ENCODE peak calls at places on chromosomes 4 and X, in ten cellular contexts. E is HepG2, F is colonic mucosa, B is foreskin fibroblast, G is WTC11, C is Peyer's patch, K is ovary, P is thoracic aorta, Z is endothelial cell, L is astrocyte of the spinal cord. W is an unnamed sample.

GRCh38 chr4:12379191-12379590 is 950.5 kb upstream of the HS3ST1 start:
- DNase-seq in E (no peak), F (no peak), B (no peak), G (no peak), C (no peak), K (no peak), P (no peak), Z (no peak), L (no peak), W (no peak)

GRCh38 chr4:61210186-61210939 is 10.2 kb downstream of the ADGRL3 start:
- DNase-seq in E (no peak), F (no peak), B (no peak), G (peak; percentile 30), C (no peak), K (no peak), P (no peak), Z (no peak), L (no peak), W (no peak)

GRCh38 chr4:53688186-53688790 is 97.0 kb upstream of the LNX1 start:
- DNase-seq in E (no peak), F (no peak), B (peak; percentile 98), G (no peak), C (no peak), K (no peak), P (no peak), Z (no peak), L (peak; percentile 99), W (no peak)

GRCh38 chrX:38929966-38930421 is 128.7 kb downstream of the MID1IP1 start:
- DNase-seq in E (no peak), F (no peak), B (peak; percentile 86), G (no peak), C (no peak), K (no peak), P (peak; percentile 6), Z (no peak), L (peak; percentile 53), W (no peak)

GRCh38 chrX:11724122-11725017 is 33.7 kb upstream of the MSL3 start:
- DNase-seq in E (peak; percentile 0), F (no peak), B (peak; percentile 19), G (no peak), C (no peak), K (no peak), P (no peak), Z (peak; percentile 6), L (peak; percentile 34), W (no peak)

GRCh38 chrX:30590368-30590767 is 12.8 kb upstream of the TASL start:
- DNase-seq in E (no peak), F (no peak), B (no peak), G (no peak), C (no peak), K (no peak), P (no peak), Z (no peak), L (no peak), W (no peak)

GRCh38 chr4:116150152-116150551 is 935.2 kb downstream of the TRAM1L1 start:
- DNase-seq in E (no peak), F (no peak), B (no peak), G (no peak), C (no peak), K (no peak), P (no peak), Z (no peak), L (no peak), W (no peak)

GRCh38 chr4:101334963-101335572 is 12.3 kb downstream of the PPP3CA start:
- DNase-seq in E (no peak), F (no peak), B (no peak), G (no peak), C (no peak), K (no peak), P (no peak), Z (no peak), L (no peak), W (no peak)

GRCh38 chr4:71259305-71259704 is 79.5 kb upstream of the SLC4A4 start:
- DNase-seq in E (no peak), F (no peak), B (no peak), G (no peak), C (no peak), K (no peak), P (no peak), Z (no peak), L (no peak), W (no peak)

GRCh38 chr4:146330392-146330791 is 116.1 kb downstream of the REELD1 start:
- DNase-seq in E (no peak), F (no peak), B (no peak), G (no peak), C (no peak), K (no peak), P (no peak), Z (no peak), L (no peak), W (no peak)

GRCh38 chrX:101287402-101287801 is 3.7 kb downstream of the TAF7L start:
- DNase-seq in E (peak; percentile 11), F (peak; percentile 31), B (peak; percentile 26), G (no peak), C (no peak), K (no peak), P (no peak), Z (peak; percentile 35), L (peak; percentile 60), W (no peak)

GRCh38 chr4:109398928-109399327 is 34.7 kb upstream of the SEC24B start:
- DNase-seq in E (no peak), F (no peak), B (no peak), G (no peak), C (no peak), K (no peak), P (no peak), Z (no peak), L (no peak), W (no peak)

GRCh38 chr4:156672924-156673323 is 298.7 kb downstream of the PDGFC start:
- DNase-seq in E (no peak), F (no peak), B (peak; percentile 52), G (no peak), C (no peak), K (no peak), P (no peak), Z (no peak), L (peak; percentile 22), W (no peak)

GRCh38 chr4:156677656-156678055 is 293.9 kb downstream of the PDGFC start:
- DNase-seq in E (no peak), F (no peak), B (no peak), G (no peak), C (no peak), K (no peak), P (no peak), Z (no peak), L (no peak), W (no peak)

GRCh38 chr4:156673483-156673882 is 298.1 kb downstream of the PDGFC start:
- DNase-seq in E (no peak), F (no peak), B (peak; percentile 50), G (no peak), C (no peak), K (no peak), P (no peak), Z (no peak), L (peak; percentile 15), W (no peak)

GRCh38 chr4:156676116-156676851 is 295.3 kb downstream of the PDGFC start:
- DNase-seq in E (no peak), F (no peak), B (no peak), G (no peak), C (no peak), K (no peak), P (no peak), Z (no peak), L (no peak), W (no peak)

DNA sequence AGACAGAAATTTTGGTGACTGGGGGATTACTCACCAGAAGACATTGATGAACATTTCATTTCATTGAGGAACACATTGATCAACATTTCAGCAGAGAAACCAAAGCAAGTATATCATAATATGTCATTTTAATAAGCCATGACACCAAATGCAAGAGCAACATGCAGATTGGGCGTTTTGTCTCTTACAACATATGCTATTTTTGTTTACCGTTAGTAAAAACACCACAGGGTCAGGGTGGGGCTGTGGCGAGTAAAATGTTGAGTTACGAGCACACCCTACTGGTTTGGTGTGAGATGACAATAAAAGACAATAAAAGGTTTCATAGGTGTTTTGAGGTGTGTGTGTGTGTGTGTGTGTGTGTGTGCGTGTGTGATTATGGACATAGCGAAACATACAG is 294.5 kb downstream of the PDGFC start:
- DNase-seq in E (peak; percentile 38), F (peak; percentile 28), B (peak; percentile 24), G (peak; percentile 17), C (no peak), K (no peak), P (no peak), Z (peak; percentile 30), L (peak; percentile 61), W (no peak)
- TF ChIP-seq CTCF in E (peak; percentile 65), F (no peak), B (peak; percentile 21), G (peak; percentile 50), C (no peak), K (no peak), P (no peak), Z (peak; percentile 55), L (peak; percentile 38), W (no peak)

GRCh38 chr4:22356996-22357596 is 158.8 kb downstream of the ADGRA3 start:
- DNase-seq in E (no peak), F (no peak), B (no peak), G (no peak), C (no peak), K (no peak), P (no peak), Z (no peak), L (peak; percentile 37), W (no peak)
- TF ChIP-seq CTCF in E (peak; percentile 52), F (peak; percentile 28), B (peak; percentile 37), G (no peak), C (no peak), K (no peak), P (no peak), Z (no peak), L (peak; percentile 53), W (no peak)

DNA sequence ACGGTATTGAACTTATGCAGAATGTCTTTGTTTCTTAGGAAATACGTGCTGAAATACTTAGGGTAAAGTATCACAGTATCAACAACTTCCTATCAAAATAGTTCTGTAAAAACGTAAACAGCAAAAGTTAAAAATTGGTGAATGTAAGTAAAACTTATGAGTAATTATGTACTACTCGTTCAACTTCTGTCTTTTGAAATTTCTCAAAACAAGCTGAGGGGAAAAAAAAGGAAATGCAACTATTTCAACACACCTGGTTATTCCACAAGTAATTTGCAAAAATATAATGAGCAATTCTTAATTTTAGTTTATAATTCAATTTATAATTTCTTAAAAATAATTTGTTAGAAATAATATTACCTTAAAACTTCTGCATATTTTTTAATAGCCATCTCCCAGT is 8.3 kb downstream of the PPID start:
- DNase-seq in E (no peak), F (no peak), B (no peak), G (no peak), C (no peak), K (no peak), P (no peak), Z (no peak), L (no peak), W (no peak)
- TF ChIP-seq CTCF in E (no peak), F (no peak), B (no peak), G (no peak), C (no peak), K (no peak), P (no peak), Z (no peak), L (no peak), W (no peak)

DNA sequence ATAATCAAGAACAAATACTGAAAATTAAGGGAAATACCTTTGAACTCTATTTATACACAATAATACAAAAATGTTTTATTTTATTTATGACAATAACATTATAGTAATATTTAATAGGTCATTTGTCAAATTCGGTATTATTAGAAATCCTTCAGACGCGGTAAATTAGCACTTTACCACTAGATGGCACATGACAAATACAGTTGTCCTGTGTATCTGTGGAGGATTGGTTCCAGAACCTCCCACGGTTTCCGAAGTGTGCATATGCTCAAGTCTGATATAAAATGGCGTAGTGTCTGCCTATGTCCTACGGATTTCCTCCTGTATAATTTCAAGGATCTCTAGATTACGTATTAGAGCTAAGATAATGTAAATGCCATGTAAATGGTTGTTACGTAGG is 8.1 kb upstream of the LINC00632 start:
- DNase-seq in E (no peak), F (no peak), B (no peak), G (no peak), C (no peak), K (no peak), P (no peak), Z (no peak), L (peak; percentile 17), W (no peak)
- TF ChIP-seq CTCF in E (peak; percentile 27), F (peak; percentile 19), B (peak; percentile 4), G (no peak), C (no peak), K (no peak), P (peak; percentile 22), Z (peak; percentile 26), L (peak; percentile 39), W (no peak)